ENCODE peak calls at places on chromosomes 5 and 9, in five cellular contexts. T is astrocyte of the cerebellum, S is mucosa of descending colon, N is lower leg skin, E is fibroblast of pulmonary artery. Z is an unnamed sample.

GRCh38 chr9:135661801-135662560 is 1.1 kb upstream of the LCN9 start:
- DNase-seq in T (no peak), S (no peak), N (peak), E (peak), Z (no peak)

GRCh38 chr5:132493241-132493640 is 2.7 kb upstream of the IRF1 start:
- DNase-seq in T (no peak), S (no peak), N (peak), E (no peak), Z (peak)

GRCh38 chr5:45697211-45697610 is 1.0 kb upstream of the HCN1 start:
- DNase-seq in T (no peak), S (no peak), N (no peak), E (no peak), Z (no peak)

GRCh38 chr5:139481122-139481533 is 1.4 kb downstream of the STING1 start:
- DNase-seq in T (no peak), S (peak), N (no peak), E (peak), Z (no peak)

GRCh38 chr9:20557286-20557685 is 65.0 kb downstream of the MLLT3 start:
- DNase-seq in T (no peak), S (no peak), N (no peak), E (no peak), Z (no peak)

GRCh38 chr5:10591946-10592345 is 28.1 kb downstream of the ANKRD33B start:
- DNase-seq in T (no peak), S (no peak), N (no peak), E (no peak), Z (no peak)

GRCh38 chr5:62132279-62132678 is 173.7 kb upstream of the KIF2A start:
- DNase-seq in T (no peak), S (no peak), N (no peak), E (no peak), Z (no peak)

GRCh38 chr5:127959152-127959764 is 124.3 kb upstream of the SLC12A2 start:
- DNase-seq in T (peak), S (peak), N (no peak), E (peak), Z (peak)

GRCh38 chr9:118596374-118597015 is 772.7 kb downstream of the BRINP1 start:
- DNase-seq in T (no peak), S (no peak), N (no peak), E (no peak), Z (no peak)

GRCh38 chr5:108003178-108003577 is 332.4 kb upstream of the EFNA5 start:
- DNase-seq in T (peak), S (no peak), N (no peak), E (peak), Z (no peak)

GRCh38 chr9:138073408-138073807 is 195.8 kb downstream of the CACNA1B start:
- DNase-seq in T (no peak), S (no peak), N (peak), E (no peak), Z (no peak)

GRCh38 chr5:57549546-57549945 is 66.9 kb upstream of the ACTBL2 start:
- DNase-seq in T (no peak), S (no peak), N (no peak), E (no peak), Z (no peak)

GRCh38 chr9:706606-707451 is 134.7 kb upstream of the DMRT1 start:
- DNase-seq in T (no peak), S (peak), N (peak), E (peak), Z (peak)

GRCh38 chr9:77731930-77732329 is 83.8 kb upstream of the GNA14 start:
- DNase-seq in T (no peak), S (no peak), N (no peak), E (no peak), Z (peak)

GRCh38 chr5:166356096-166356495 is 1935.3 kb upstream of the WWC1 start:
- DNase-seq in T (no peak), S (no peak), N (no peak), E (no peak), Z (no peak)

DNA sequence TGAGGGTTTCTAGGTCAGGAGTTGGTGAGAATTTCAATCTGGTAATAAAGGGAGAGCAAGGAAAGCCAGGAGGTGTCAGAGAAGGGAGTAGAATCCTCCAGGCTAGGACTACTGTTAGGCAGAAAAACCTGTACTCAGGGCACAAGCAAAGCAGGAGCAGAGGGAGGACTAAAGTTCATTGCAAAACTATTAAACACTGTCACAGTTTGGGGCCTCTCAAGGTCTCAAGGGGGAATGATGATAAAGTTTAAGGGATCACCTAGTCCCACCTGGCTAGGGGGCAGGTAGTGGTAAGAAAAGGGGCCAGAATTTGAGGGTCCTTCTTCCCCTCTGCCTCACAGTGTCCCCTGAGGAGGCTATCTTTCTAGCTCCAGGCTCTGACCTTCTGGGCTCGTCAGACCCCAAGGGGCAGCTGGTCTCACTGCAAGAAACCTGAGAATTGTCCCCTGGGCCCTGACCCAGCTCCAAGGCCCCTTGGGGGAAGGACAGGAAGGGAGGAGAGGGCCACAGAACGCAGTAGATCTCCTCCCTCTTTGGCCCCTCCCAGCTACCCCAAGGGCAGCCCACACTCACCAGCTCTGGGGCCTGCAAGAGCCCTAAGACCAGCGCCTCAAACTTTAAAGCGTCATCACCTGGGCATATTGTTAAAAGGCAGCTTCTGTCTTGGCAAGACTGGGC is 984 bp downstream of the CCDC69 start:
- DNase-seq in T (no peak), S (peak), N (no peak), E (no peak), Z (peak)
- TF ChIP-seq CTCF in T (no peak), S (no peak), N (no peak), E (no peak), Z (no peak)

DNA sequence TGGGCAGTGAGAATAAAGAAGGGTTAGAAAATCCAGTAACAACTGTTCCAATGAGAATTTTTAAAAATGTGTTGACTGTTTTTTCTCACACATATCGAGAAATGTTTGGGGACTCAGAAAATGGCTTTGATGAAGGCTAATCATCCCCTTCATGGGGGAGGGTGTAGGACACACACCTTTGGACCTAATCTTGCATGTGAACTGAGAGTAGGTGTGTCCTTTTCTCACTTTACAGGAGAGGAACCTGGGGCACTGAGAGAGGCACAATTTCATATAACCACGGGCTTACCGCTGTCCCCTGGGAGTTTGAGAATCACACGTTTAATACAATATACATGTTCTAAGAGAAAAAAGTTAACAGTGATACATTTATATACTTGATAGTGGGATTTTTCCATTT is 17.3 kb downstream of the FRRS1L start:
- DNase-seq in T (no peak), S (no peak), N (no peak), E (no peak), Z (no peak)
- TF ChIP-seq CTCF in T (no peak), S (no peak), N (no peak), E (no peak), Z (no peak)

GRCh38 chr5:7667216-7667767 is 183.6 kb downstream of the CFAP90 start:
- DNase-seq in T (no peak), S (no peak), N (no peak), E (no peak), Z (no peak)
- TF ChIP-seq CTCF in T (no peak), S (no peak), N (no peak), E (no peak), Z (no peak)

GRCh38 chr9:132857601-132858342 is 20.3 kb downstream of the AK8 start:
- DNase-seq in T (peak), S (no peak), N (no peak), E (peak), Z (no peak)
- TF ChIP-seq CTCF in T (no peak), S (no peak), N (no peak), E (peak), Z (no peak)

Z was measured in transverse colon.